ENCODE peak calls at places on chromosomes 13 and 19, in five cellular contexts. One of them, this sample, is unnamed.
A peak's percentile ranks its signal among the peaks of the same experiment; 100 is the strongest.

GRCh38 chr13:113064534-113065405 is 40.8 kb upstream of the F7 start:
- DNase-seq in heart right ventricle: peak; percentile 8
- DNase-seq in mucosa of gallbladder: no peak
- DNase-seq in immature natural killer cell: no peak
- DNase-seq in Calu3: peak; percentile 1
- DNase-seq in this sample: no peak

GRCh38 chr13:50357136-50357535 is 341.9 kb downstream of the KCNRG start:
- DNase-seq in heart right ventricle: no peak
- DNase-seq in immature natural killer cell: no peak
- DNase-seq in mucosa of gallbladder: no peak
- DNase-seq in Calu3: no peak
- DNase-seq in this sample: no peak

GRCh38 chr13:23707674-23708073 is 137.5 kb downstream of the TNFRSF19 start:
- DNase-seq in Calu3: peak; percentile 13
- DNase-seq in immature natural killer cell: no peak
- DNase-seq in heart right ventricle: no peak
- DNase-seq in mucosa of gallbladder: no peak
- DNase-seq in this sample: no peak

GRCh38 chr19:10706990-10707389 is 5.8 kb downstream of the QTRT1 start:
- DNase-seq in immature natural killer cell: no peak
- DNase-seq in heart right ventricle: no peak
- DNase-seq in Calu3: no peak
- DNase-seq in mucosa of gallbladder: no peak
- DNase-seq in this sample: no peak

GRCh38 chr19:12015753-12016116 is 19.7 kb downstream of the ZNF433 start:
- DNase-seq in Calu3: no peak
- DNase-seq in mucosa of gallbladder: no peak
- DNase-seq in heart right ventricle: no peak
- DNase-seq in immature natural killer cell: no peak
- DNase-seq in this sample: no peak

GRCh38 chr13:101835920-101836319 is 383.4 kb downstream of the ITGBL1 start:
- DNase-seq in Calu3: no peak
- DNase-seq in mucosa of gallbladder: no peak
- DNase-seq in heart right ventricle: no peak
- DNase-seq in immature natural killer cell: no peak
- DNase-seq in this sample: no peak

GRCh38 chr13:68291595-68291994 is 1061.5 kb upstream of the PCDH9 start:
- DNase-seq in heart right ventricle: no peak
- DNase-seq in immature natural killer cell: no peak
- DNase-seq in mucosa of gallbladder: no peak
- DNase-seq in Calu3: no peak
- DNase-seq in this sample: no peak

GRCh38 chr19:7242601-7243258 is 51.5 kb downstream of the INSR start:
- DNase-seq in mucosa of gallbladder: no peak
- DNase-seq in Calu3: no peak
- DNase-seq in heart right ventricle: no peak
- DNase-seq in immature natural killer cell: no peak
- DNase-seq in this sample: no peak

GRCh38 chr19:1767464-1767933 is 14.2 kb downstream of the ONECUT3 start:
- DNase-seq in Calu3: no peak
- DNase-seq in heart right ventricle: peak; percentile 48
- DNase-seq in immature natural killer cell: peak; percentile 57
- DNase-seq in mucosa of gallbladder: peak; percentile 38
- DNase-seq in this sample: peak; percentile 47

GRCh38 chr19:47421844-47422395 is 2.6 kb upstream of the MEIS3 start:
- DNase-seq in heart right ventricle: no peak
- DNase-seq in Calu3: no peak
- DNase-seq in immature natural killer cell: no peak
- DNase-seq in mucosa of gallbladder: no peak
- DNase-seq in this sample: no peak

GRCh38 chr19:35247526-35248309 is 1.1 kb upstream of the LSR start:
- DNase-seq in immature natural killer cell: peak; percentile 21
- DNase-seq in mucosa of gallbladder: peak; percentile 87
- DNase-seq in heart right ventricle: no peak
- DNase-seq in Calu3: peak; percentile 97
- DNase-seq in this sample: peak; percentile 94

GRCh38 chr13:49292742-49293498 is 45.2 kb downstream of the CDADC1 start:
- DNase-seq in heart right ventricle: peak; percentile 57
- DNase-seq in mucosa of gallbladder: peak; percentile 52
- DNase-seq in immature natural killer cell: no peak
- DNase-seq in Calu3: no peak
- DNase-seq in this sample: no peak

GRCh38 chr19:16456652-16457194 is 15.0 kb downstream of the EPS15L1 start:
- DNase-seq in immature natural killer cell: no peak
- DNase-seq in Calu3: no peak
- DNase-seq in heart right ventricle: no peak
- DNase-seq in mucosa of gallbladder: no peak
- DNase-seq in this sample: no peak

GRCh38 chr19:277581-278165 is 13.5 kb downstream of the PLPP2 start:
- DNase-seq in immature natural killer cell: no peak
- DNase-seq in heart right ventricle: no peak
- DNase-seq in mucosa of gallbladder: no peak
- DNase-seq in Calu3: no peak
- DNase-seq in this sample: no peak

GRCh38 chr13:49926019-49926418 is 10.1 kb downstream of the SPRYD7 start:
- DNase-seq in Calu3: no peak
- DNase-seq in mucosa of gallbladder: no peak
- DNase-seq in immature natural killer cell: no peak
- DNase-seq in heart right ventricle: no peak
- DNase-seq in this sample: no peak

GRCh38 chr19:18452386-18452785 is 14.5 kb upstream of the ISYNA1 start:
- DNase-seq in heart right ventricle: no peak
- DNase-seq in Calu3: no peak
- DNase-seq in mucosa of gallbladder: no peak
- DNase-seq in immature natural killer cell: no peak
- DNase-seq in this sample: no peak

GRCh38 chr19:7897289-7897688 is 6.4 kb upstream of the MAP2K7 start:
- DNase-seq in heart right ventricle: no peak
- DNase-seq in mucosa of gallbladder: no peak
- DNase-seq in immature natural killer cell: no peak
- DNase-seq in Calu3: no peak
- DNase-seq in this sample: no peak

GRCh38 chr13:95588134-95588533 is 35.6 kb downstream of the CLDN10 start:
- DNase-seq in immature natural killer cell: no peak
- DNase-seq in Calu3: no peak
- DNase-seq in mucosa of gallbladder: no peak
- DNase-seq in heart right ventricle: no peak
- DNase-seq in this sample: no peak

GRCh38 chr19:44891016-44891882 is at the start of gene TOMM40:
- DNase-seq in heart right ventricle: no peak
- DNase-seq in mucosa of gallbladder: no peak
- DNase-seq in Calu3: peak; percentile 99
- DNase-seq in immature natural killer cell: no peak
- DNase-seq in this sample: no peak

GRCh38 chr19:38665219-38665931 is 17.9 kb downstream of the ACTN4 start:
- DNase-seq in Calu3: no peak
- DNase-seq in heart right ventricle: no peak
- DNase-seq in mucosa of gallbladder: no peak
- DNase-seq in immature natural killer cell: no peak
- DNase-seq in this sample: no peak

GRCh38 chr19:1106841-1107654 is 3.3 kb downstream of the GPX4 start:
- DNase-seq in Calu3: peak; percentile 54
- DNase-seq in mucosa of gallbladder: no peak
- DNase-seq in immature natural killer cell: no peak
- DNase-seq in heart right ventricle: no peak
- DNase-seq in this sample: peak; percentile 26

GRCh38 chr19:58380037-58380735 is 644 bp downstream of the ZNF837 start:
- DNase-seq in Calu3: no peak
- DNase-seq in immature natural killer cell: no peak
- DNase-seq in mucosa of gallbladder: no peak
- DNase-seq in heart right ventricle: no peak
- DNase-seq in this sample: no peak

GRCh38 chr13:28741080-28741479 is 22.3 kb upstream of the SLC46A3 start:
- DNase-seq in mucosa of gallbladder: no peak
- DNase-seq in Calu3: no peak
- DNase-seq in heart right ventricle: no peak
- DNase-seq in immature natural killer cell: no peak
- DNase-seq in this sample: no peak

GRCh38 chr13:50149932-50150331 is 134.7 kb downstream of the KCNRG start:
- DNase-seq in mucosa of gallbladder: peak; percentile 75
- DNase-seq in immature natural killer cell: no peak
- DNase-seq in Calu3: no peak
- DNase-seq in heart right ventricle: no peak
- DNase-seq in this sample: no peak